ENCODE peak calls at places on chromosomes 13 and 19, in six cellular contexts. D is NCI-H1048; J is stimulated activated CD4-positive, alpha-beta T cell treated with anti-CD3 and anti-CD28 coated beads, Interleukin-15, amount 100 ng/mL, for 1 hour; C is NCI-H146; R is occipital lobe; Z is effector memory CD4-positive, alpha-beta T cell. L is an unnamed sample.

GRCh38 chr19:20044663-20045062 is 5.4 kb upstream of the ZNF682 start:
- DNase-seq in D (no peak), J (no peak), C (no peak), R (no peak), Z (no peak), L (no peak)

GRCh38 chr13:43572601-43573360 is 214.0 kb downstream of the ENOX1 start:
- DNase-seq in D (no peak), J (no peak), C (no peak), R (no peak), Z (no peak), L (no peak)

GRCh38 chr19:12995596-12996541 is 594 bp downstream of the NFIX start:
- DNase-seq in D (no peak), J (no peak), C (no peak), R (no peak), Z (no peak), L (peak)

GRCh38 chr13:49869514-49869913 is 66.6 kb downstream of the SPRYD7 start:
- DNase-seq in D (no peak), J (no peak), C (no peak), R (no peak), Z (no peak), L (no peak)

GRCh38 chr19:47479701-47480503 is 4.1 kb downstream of the KPTN start:
- DNase-seq in D (no peak), J (no peak), C (peak), R (no peak), Z (no peak), L (no peak)

GRCh38 chr19:31289976-31290375 is 59.3 kb downstream of the TSHZ3 start:
- DNase-seq in D (no peak), J (no peak), C (no peak), R (no peak), Z (no peak), L (peak)

GRCh38 chr13:97621631-97622030 is 187.7 kb downstream of the RAP2A start:
- DNase-seq in D (no peak), J (no peak), C (no peak), R (no peak), Z (no peak), L (no peak)

GRCh38 chr13:30847697-30848307 is 58.3 kb upstream of the MEDAG start:
- DNase-seq in D (no peak), J (no peak), C (no peak), R (no peak), Z (no peak), L (no peak)

GRCh38 chr19:9741476-9742171 is 26.9 kb downstream of the ZNF846 start:
- DNase-seq in D (no peak), J (no peak), C (no peak), R (no peak), Z (no peak), L (no peak)

GRCh38 chr13:76516013-76516412 is 370.2 kb downstream of the KCTD12 start:
- DNase-seq in D (no peak), J (no peak), C (no peak), R (no peak), Z (no peak), L (no peak)

GRCh38 chr13:92896842-92897241 is 329.8 kb upstream of the GPC6 start:
- DNase-seq in D (no peak), J (no peak), C (peak), R (no peak), Z (no peak), L (no peak)

GRCh38 chr19:23116802-23117571 is at the start of gene ZNF730:
- DNase-seq in D (no peak), J (peak), C (peak), R (peak), Z (no peak), L (peak)

GRCh38 chr19:44677019-44677809 is 5.9 kb downstream of the CEACAM19 start:
- DNase-seq in D (no peak), J (no peak), C (peak), R (no peak), Z (no peak), L (no peak)

GRCh38 chr19:55166530-55167268 is at the start of gene DNAAF3:
- DNase-seq in D (peak), J (peak), C (peak), R (peak), Z (peak), L (peak)

GRCh38 chr13:74575729-74576125 is 441.5 kb upstream of the KLF12 start:
- DNase-seq in D (no peak), J (peak), C (peak), R (peak), Z (peak), L (peak)

GRCh38 chr13:36925603-36926002 is 5.6 kb upstream of the SMAD9 start:
- DNase-seq in D (no peak), J (no peak), C (no peak), R (no peak), Z (no peak), L (no peak)

GRCh38 chr19:43502419-43502976 is 2.0 kb downstream of the PHLDB3 start:
- DNase-seq in D (no peak), J (no peak), C (no peak), R (no peak), Z (no peak), L (no peak)

GRCh38 chr13:35086667-35087066 is 144.6 kb downstream of the NBEA start:
- DNase-seq in D (no peak), J (no peak), C (no peak), R (no peak), Z (no peak), L (no peak)

GRCh38 chr13:99577934-99578917 is 77.0 kb downstream of the TM9SF2 start:
- DNase-seq in D (no peak), J (no peak), C (no peak), R (no peak), Z (no peak), L (no peak)

GRCh38 chr19:45976180-45976579 is 2.5 kb upstream of the NOVA2 start:
- DNase-seq in D (no peak), J (no peak), C (peak), R (peak), Z (no peak), L (no peak)

GRCh38 chr13:89518289-89519077 is 1829.0 kb upstream of the MIR17HG start:
- DNase-seq in D (no peak), J (no peak), C (no peak), R (no peak), Z (no peak), L (no peak)

GRCh38 chr19:6891761-6892385 is 4.5 kb downstream of the ADGRE1 start:
- DNase-seq in D (no peak), J (no peak), C (no peak), R (no peak), Z (no peak), L (no peak)

GRCh38 chr19:36409841-36410240 is 8.6 kb downstream of the ZFP82 start:
- DNase-seq in D (no peak), J (no peak), C (no peak), R (no peak), Z (no peak), L (no peak)

GRCh38 chr19:29810504-29810871 is 1.3 kb upstream of the CCNE1 start:
- DNase-seq in D (no peak), J (no peak), C (no peak), R (no peak), Z (no peak), L (peak)

GRCh38 chr13:65710514-65710913 is 1519.6 kb downstream of the PCDH9 start:
- DNase-seq in D (no peak), J (no peak), C (no peak), R (no peak), Z (no peak), L (no peak)

GRCh38 chr19:4660181-4660791 is 9.9 kb downstream of the MYDGF start:
- DNase-seq in D (no peak), J (no peak), C (no peak), R (no peak), Z (no peak), L (no peak)

GRCh38 chr19:11101057-11101456 is 11.8 kb downstream of the LDLR start:
- DNase-seq in D (no peak), J (no peak), C (no peak), R (no peak), Z (no peak), L (no peak)

GRCh38 chr13:50448535-50448981 is 394.9 kb downstream of the DLEU7 start:
- DNase-seq in D (no peak), J (no peak), C (peak), R (no peak), Z (no peak), L (no peak)

GRCh38 chr13:72290962-72291681 is 424.1 kb upstream of the DACH1 start:
- DNase-seq in D (no peak), J (no peak), C (no peak), R (no peak), Z (no peak), L (no peak)

GRCh38 chr19:41945135-41945766 is 13.9 kb downstream of the RABAC1 start:
- DNase-seq in D (no peak), J (peak), C (no peak), R (no peak), Z (peak), L (peak)

GRCh38 chr19:55597493-55597892 is 1.8 kb downstream of the FIZ1 start:
- DNase-seq in D (no peak), J (no peak), C (no peak), R (no peak), Z (no peak), L (peak)

GRCh38 chr19:33462112-33462726 is 59.4 kb downstream of the PEPD start:
- DNase-seq in D (no peak), J (no peak), C (no peak), R (no peak), Z (no peak), L (peak)

GRCh38 chr13:113162783-113163685 is 4.6 kb downstream of the PROZ start:
- DNase-seq in D (no peak), J (no peak), C (peak), R (no peak), Z (no peak), L (no peak)

GRCh38 chr19:8552810-8553209 is 24.4 kb downstream of the MYO1F start:
- DNase-seq in D (no peak), J (no peak), C (peak), R (no peak), Z (no peak), L (no peak)

GRCh38 chr13:27971236-27971645 is 2.1 kb upstream of the CDX2 start:
- DNase-seq in D (no peak), J (no peak), C (no peak), R (no peak), Z (no peak), L (no peak)

GRCh38 chr13:101417043-101417406 is 717 bp upstream of the NALCN start:
- DNase-seq in D (peak), J (no peak), C (peak), R (no peak), Z (no peak), L (no peak)

GRCh38 chr13:112134150-112135075 is 67.5 kb downstream of the SOX1 start:
- DNase-seq in D (no peak), J (no peak), C (no peak), R (no peak), Z (no peak), L (peak)

GRCh38 chr19:49968279-49968922 is 7.4 kb upstream of the SIGLEC11 start:
- DNase-seq in D (no peak), J (no peak), C (no peak), R (no peak), Z (no peak), L (peak)

GRCh38 chr13:48094404-48094780 is 512 bp downstream of the MED4 start:
- DNase-seq in D (no peak), J (no peak), C (peak), R (no peak), Z (no peak), L (no peak)